ENCODE peak calls at places on chromosome 6, in six cellular contexts. One of them, this sample, is unnamed.
A peak's percentile ranks its signal among the peaks of the same experiment; 100 is the strongest.

GRCh38 chr6:153167026-153167891 is 36.2 kb upstream of the RGS17 start:
- DNase-seq in naive thymus-derived CD4-positive, alpha-beta T cell: no peak
- DNase-seq in Panc1: peak; percentile 81
- DNase-seq in CD8-positive, alpha-beta memory T cell: no peak
- DNase-seq in sigmoid colon: no peak
- DNase-seq in neural progenitor cell: no peak
- DNase-seq in this sample: no peak

GRCh38 chr6:128697392-128697689 is 176.9 kb upstream of the PTPRK start:
- DNase-seq in sigmoid colon: no peak
- DNase-seq in naive thymus-derived CD4-positive, alpha-beta T cell: no peak
- DNase-seq in CD8-positive, alpha-beta memory T cell: no peak
- DNase-seq in neural progenitor cell: no peak
- DNase-seq in Panc1: no peak
- DNase-seq in this sample: no peak

GRCh38 chr6:37777272-37777736 is 42.2 kb upstream of the ZFAND3 start:
- DNase-seq in Panc1: no peak
- DNase-seq in sigmoid colon: no peak
- DNase-seq in CD8-positive, alpha-beta memory T cell: no peak
- DNase-seq in neural progenitor cell: no peak
- DNase-seq in naive thymus-derived CD4-positive, alpha-beta T cell: no peak
- DNase-seq in this sample: no peak

GRCh38 chr6:118864330-118865166 is 29.4 kb upstream of the ASF1A start:
- DNase-seq in Panc1: no peak
- DNase-seq in naive thymus-derived CD4-positive, alpha-beta T cell: no peak
- DNase-seq in neural progenitor cell: no peak
- DNase-seq in sigmoid colon: no peak
- DNase-seq in CD8-positive, alpha-beta memory T cell: peak; percentile 12
- DNase-seq in this sample: no peak

GRCh38 chr6:160891690-160892089 is 99.9 kb upstream of the MAP3K4 start:
- DNase-seq in naive thymus-derived CD4-positive, alpha-beta T cell: no peak
- DNase-seq in CD8-positive, alpha-beta memory T cell: no peak
- DNase-seq in Panc1: no peak
- DNase-seq in sigmoid colon: no peak
- DNase-seq in neural progenitor cell: no peak
- DNase-seq in this sample: no peak

GRCh38 chr6:108841377-108841855 is 6.8 kb upstream of the ARMC2 start:
- DNase-seq in Panc1: no peak
- DNase-seq in naive thymus-derived CD4-positive, alpha-beta T cell: no peak
- DNase-seq in neural progenitor cell: no peak
- DNase-seq in sigmoid colon: no peak
- DNase-seq in CD8-positive, alpha-beta memory T cell: no peak
- DNase-seq in this sample: no peak

GRCh38 chr6:66897576-66897975 is 1190.5 kb upstream of the EYS start:
- DNase-seq in sigmoid colon: no peak
- DNase-seq in CD8-positive, alpha-beta memory T cell: peak; percentile 1
- DNase-seq in neural progenitor cell: peak; percentile 20
- DNase-seq in naive thymus-derived CD4-positive, alpha-beta T cell: no peak
- DNase-seq in Panc1: no peak
- DNase-seq in this sample: no peak

GRCh38 chr6:160115421-160115820 is 6.2 kb upstream of the SLC22A1 start:
- DNase-seq in neural progenitor cell: no peak
- DNase-seq in CD8-positive, alpha-beta memory T cell: no peak
- DNase-seq in sigmoid colon: peak; percentile 54
- DNase-seq in Panc1: no peak
- DNase-seq in naive thymus-derived CD4-positive, alpha-beta T cell: no peak
- DNase-seq in this sample: no peak

GRCh38 chr6:34360556-34360955 is 31.9 kb downstream of the NUDT3 start:
- DNase-seq in CD8-positive, alpha-beta memory T cell: no peak
- DNase-seq in sigmoid colon: no peak
- DNase-seq in naive thymus-derived CD4-positive, alpha-beta T cell: no peak
- DNase-seq in neural progenitor cell: no peak
- DNase-seq in Panc1: no peak
- DNase-seq in this sample: no peak

GRCh38 chr6:52364480-52365166 is 2.7 kb downstream of the PAQR8 start:
- DNase-seq in sigmoid colon: no peak
- DNase-seq in neural progenitor cell: no peak
- DNase-seq in Panc1: no peak
- DNase-seq in CD8-positive, alpha-beta memory T cell: no peak
- DNase-seq in naive thymus-derived CD4-positive, alpha-beta T cell: no peak
- DNase-seq in this sample: no peak

GRCh38 chr6:119347466-119348307 is 1.9 kb downstream of the MAN1A1 start:
- DNase-seq in neural progenitor cell: no peak
- DNase-seq in naive thymus-derived CD4-positive, alpha-beta T cell: peak; percentile 18
- DNase-seq in Panc1: no peak
- DNase-seq in CD8-positive, alpha-beta memory T cell: peak; percentile 12
- DNase-seq in sigmoid colon: peak; percentile 76
- DNase-seq in this sample: peak; percentile 60

GRCh38 chr6:43123691-43124314 is 47.3 kb upstream of the SRF start:
- DNase-seq in sigmoid colon: no peak
- DNase-seq in naive thymus-derived CD4-positive, alpha-beta T cell: no peak
- DNase-seq in CD8-positive, alpha-beta memory T cell: no peak
- DNase-seq in Panc1: no peak
- DNase-seq in neural progenitor cell: no peak
- DNase-seq in this sample: no peak

GRCh38 chr6:52376763-52377162 is 14.8 kb downstream of the PAQR8 start:
- DNase-seq in naive thymus-derived CD4-positive, alpha-beta T cell: no peak
- DNase-seq in neural progenitor cell: no peak
- DNase-seq in Panc1: no peak
- DNase-seq in sigmoid colon: no peak
- DNase-seq in CD8-positive, alpha-beta memory T cell: no peak
- DNase-seq in this sample: no peak

GRCh38 chr6:74466572-74466971 is 739.3 kb downstream of the COL12A1 start:
- DNase-seq in Panc1: no peak
- DNase-seq in sigmoid colon: no peak
- DNase-seq in neural progenitor cell: no peak
- DNase-seq in CD8-positive, alpha-beta memory T cell: no peak
- DNase-seq in naive thymus-derived CD4-positive, alpha-beta T cell: no peak
- DNase-seq in this sample: no peak

GRCh38 chr6:2914318-2914660 is 11.2 kb upstream of the SERPINB9 start:
- DNase-seq in neural progenitor cell: no peak
- DNase-seq in sigmoid colon: no peak
- DNase-seq in CD8-positive, alpha-beta memory T cell: no peak
- DNase-seq in naive thymus-derived CD4-positive, alpha-beta T cell: no peak
- DNase-seq in Panc1: no peak
- DNase-seq in this sample: peak; percentile 16

GRCh38 chr6:161200610-161201201 is 73.2 kb downstream of the AGPAT4 start:
- DNase-seq in naive thymus-derived CD4-positive, alpha-beta T cell: no peak
- DNase-seq in CD8-positive, alpha-beta memory T cell: no peak
- DNase-seq in neural progenitor cell: no peak
- DNase-seq in Panc1: no peak
- DNase-seq in sigmoid colon: no peak
- DNase-seq in this sample: no peak

GRCh38 chr6:90610671-90611542 is 24.0 kb upstream of the MAP3K7 start:
- DNase-seq in CD8-positive, alpha-beta memory T cell: peak; percentile 23
- DNase-seq in neural progenitor cell: peak; percentile 66
- DNase-seq in sigmoid colon: peak; percentile 66
- DNase-seq in Panc1: no peak
- DNase-seq in naive thymus-derived CD4-positive, alpha-beta T cell: no peak
- DNase-seq in this sample: no peak

GRCh38 chr6:161272600-161273355 is 1.1 kb downstream of the AGPAT4 start:
- DNase-seq in neural progenitor cell: peak; percentile 80
- DNase-seq in sigmoid colon: peak; percentile 17
- DNase-seq in Panc1: no peak
- DNase-seq in naive thymus-derived CD4-positive, alpha-beta T cell: no peak
- DNase-seq in CD8-positive, alpha-beta memory T cell: no peak
- DNase-seq in this sample: no peak

GRCh38 chr6:154243793-154244768 is 112.5 kb downstream of the IPCEF1 start:
- DNase-seq in naive thymus-derived CD4-positive, alpha-beta T cell: no peak
- DNase-seq in neural progenitor cell: peak; percentile 14
- DNase-seq in Panc1: no peak
- DNase-seq in sigmoid colon: no peak
- DNase-seq in CD8-positive, alpha-beta memory T cell: no peak
- DNase-seq in this sample: no peak

GRCh38 chr6:50457351-50457750 is 256.0 kb upstream of the TFAP2D start:
- DNase-seq in Panc1: no peak
- DNase-seq in neural progenitor cell: no peak
- DNase-seq in sigmoid colon: no peak
- DNase-seq in CD8-positive, alpha-beta memory T cell: no peak
- DNase-seq in naive thymus-derived CD4-positive, alpha-beta T cell: no peak
- DNase-seq in this sample: no peak

GRCh38 chr6:127121637-127121960 is 3.1 kb downstream of the RSPO3 start:
- DNase-seq in CD8-positive, alpha-beta memory T cell: no peak
- DNase-seq in sigmoid colon: no peak
- DNase-seq in neural progenitor cell: no peak
- DNase-seq in Panc1: no peak
- DNase-seq in naive thymus-derived CD4-positive, alpha-beta T cell: no peak
- DNase-seq in this sample: no peak

GRCh38 chr6:148379966-148380653 is 37.5 kb downstream of the SASH1 start:
- DNase-seq in naive thymus-derived CD4-positive, alpha-beta T cell: no peak
- DNase-seq in sigmoid colon: no peak
- DNase-seq in neural progenitor cell: no peak
- DNase-seq in Panc1: no peak
- DNase-seq in CD8-positive, alpha-beta memory T cell: no peak
- DNase-seq in this sample: no peak

GRCh38 chr6:81700414-81700813 is 52.1 kb downstream of the TENT5A start:
- DNase-seq in sigmoid colon: no peak
- DNase-seq in naive thymus-derived CD4-positive, alpha-beta T cell: no peak
- DNase-seq in CD8-positive, alpha-beta memory T cell: no peak
- DNase-seq in Panc1: no peak
- DNase-seq in neural progenitor cell: no peak
- DNase-seq in this sample: no peak

GRCh38 chr6:16320533-16321340 is 82.3 kb downstream of the GMPR start:
- DNase-seq in Panc1: no peak
- DNase-seq in sigmoid colon: no peak
- DNase-seq in CD8-positive, alpha-beta memory T cell: no peak
- DNase-seq in naive thymus-derived CD4-positive, alpha-beta T cell: peak; percentile 19
- DNase-seq in neural progenitor cell: no peak
- DNase-seq in this sample: no peak

GRCh38 chr6:25263602-25264001 is 15.6 kb upstream of the CARMIL1 start:
- DNase-seq in sigmoid colon: no peak
- DNase-seq in neural progenitor cell: no peak
- DNase-seq in naive thymus-derived CD4-positive, alpha-beta T cell: no peak
- DNase-seq in CD8-positive, alpha-beta memory T cell: no peak
- DNase-seq in Panc1: no peak
- DNase-seq in this sample: no peak

GRCh38 chr6:84220809-84221409 is 6.5 kb downstream of the CEP162 start:
- DNase-seq in sigmoid colon: no peak
- DNase-seq in neural progenitor cell: peak; percentile 15
- DNase-seq in naive thymus-derived CD4-positive, alpha-beta T cell: no peak
- DNase-seq in Panc1: no peak
- DNase-seq in CD8-positive, alpha-beta memory T cell: no peak
- DNase-seq in this sample: no peak

GRCh38 chr6:137923866-137924616 is 57.0 kb downstream of the TNFAIP3 start:
- DNase-seq in CD8-positive, alpha-beta memory T cell: no peak
- DNase-seq in Panc1: no peak
- DNase-seq in sigmoid colon: no peak
- DNase-seq in naive thymus-derived CD4-positive, alpha-beta T cell: no peak
- DNase-seq in neural progenitor cell: no peak
- DNase-seq in this sample: no peak

GRCh38 chr6:122962196-122962595 is 33.8 kb upstream of the CLVS2 start:
- DNase-seq in CD8-positive, alpha-beta memory T cell: no peak
- DNase-seq in naive thymus-derived CD4-positive, alpha-beta T cell: no peak
- DNase-seq in Panc1: no peak
- DNase-seq in neural progenitor cell: no peak
- DNase-seq in sigmoid colon: no peak
- DNase-seq in this sample: no peak
- H3K9me3 ChIP-seq in CD8-positive, alpha-beta memory T cell: no peaks in the 10 kb centered on the region
- H3K9me3 ChIP-seq in naive thymus-derived CD4-positive, alpha-beta T cell: no peaks in the 10 kb centered on the region
- H3K9me3 ChIP-seq in Panc1: no peaks in the 10 kb centered on the region
- H3K9me3 ChIP-seq in neural progenitor cell: no peaks in the 10 kb centered on the region
- H3K9me3 ChIP-seq in sigmoid colon: peaks cover 9% of the 10 kb centered on the region
- H3K9me3 ChIP-seq in this sample: no peaks in the 10 kb centered on the region

DNA sequence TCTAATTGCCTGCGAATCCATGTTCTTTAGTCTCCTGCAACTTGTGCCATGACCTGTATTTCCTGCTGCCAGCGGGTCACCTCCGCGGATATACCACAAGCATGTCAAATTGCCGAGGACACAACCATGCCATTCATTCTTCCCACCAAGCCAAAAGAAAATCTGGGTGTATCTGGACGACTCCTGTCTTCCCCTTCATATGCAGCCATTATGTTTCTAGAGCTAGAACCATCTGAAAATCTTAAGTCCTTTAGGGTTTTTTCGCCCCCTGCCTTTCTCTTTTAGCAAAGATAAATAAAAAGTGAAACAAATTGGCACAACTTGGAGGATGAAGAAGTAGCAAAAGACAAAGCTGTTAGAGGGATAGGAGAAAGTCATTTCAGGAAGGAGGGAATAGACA is 242.6 kb downstream of the ARID1B start:
- DNase-seq in neural progenitor cell: no peak
- DNase-seq in CD8-positive, alpha-beta memory T cell: peak; percentile 15
- DNase-seq in sigmoid colon: no peak
- DNase-seq in naive thymus-derived CD4-positive, alpha-beta T cell: peak; percentile 24
- DNase-seq in Panc1: no peak
- DNase-seq in this sample: no peak
- H3K4me3 ChIP-seq in neural progenitor cell: no peak overlapping the region
- H3K4me3 ChIP-seq in CD8-positive, alpha-beta memory T cell: no peak overlapping the region
- H3K4me3 ChIP-seq in sigmoid colon: no peak overlapping the region
- H3K4me3 ChIP-seq in naive thymus-derived CD4-positive, alpha-beta T cell: peak overlapping the region; percentile 11
- H3K4me3 ChIP-seq in Panc1: peak overlapping the region; percentile 13
- H3K4me3 ChIP-seq in this sample: no peak overlapping the region

DNA sequence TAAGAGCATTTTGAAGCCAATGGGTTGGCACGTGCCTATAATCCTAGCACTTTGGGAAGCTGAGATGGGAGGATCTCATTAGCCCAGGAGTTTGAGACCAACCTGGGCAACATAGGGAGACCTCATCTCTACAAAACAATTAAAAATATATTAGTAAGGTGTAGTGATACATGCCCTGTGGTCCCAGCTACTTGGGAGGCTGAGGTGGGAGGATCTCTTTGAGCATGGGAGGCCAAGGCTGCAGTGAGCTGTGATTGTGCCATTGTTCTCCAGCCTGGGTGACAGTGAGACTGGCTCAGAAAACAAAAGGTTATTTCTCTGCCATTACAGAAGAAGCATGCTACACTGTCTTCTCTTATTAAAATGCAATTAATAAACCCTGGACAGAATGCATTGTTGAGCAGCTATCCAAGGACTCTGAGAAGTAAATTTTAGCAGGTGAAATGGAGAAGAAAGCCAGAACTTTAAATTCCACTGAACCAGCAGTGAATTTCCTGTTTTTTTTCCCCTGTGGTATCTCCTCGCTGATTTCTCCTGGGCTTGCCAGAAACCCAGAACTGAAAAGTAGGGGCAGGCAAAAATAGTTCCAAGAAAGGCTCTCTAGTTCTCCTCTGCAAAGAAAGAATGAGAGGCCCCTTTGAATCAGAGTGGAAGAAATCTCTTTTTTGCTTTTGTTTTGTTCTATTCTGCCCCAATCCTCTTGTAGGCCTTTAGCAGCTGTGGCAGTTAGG is 8.4 kb downstream of the AMD1 start:
- DNase-seq in neural progenitor cell: no peak
- DNase-seq in CD8-positive, alpha-beta memory T cell: no peak
- DNase-seq in sigmoid colon: no peak
- DNase-seq in Panc1: no peak
- DNase-seq in naive thymus-derived CD4-positive, alpha-beta T cell: no peak
- DNase-seq in this sample: no peak
- H3K4me1 ChIP-seq in neural progenitor cell: peaks cover 20% of the 10 kb centered on the region
- H3K4me1 ChIP-seq in CD8-positive, alpha-beta memory T cell: peaks cover 87% of the 10 kb centered on the region
- H3K4me1 ChIP-seq in sigmoid colon: peaks cover 69% of the 10 kb centered on the region
- H3K4me1 ChIP-seq in Panc1: peaks cover 60% of the 10 kb centered on the region
- H3K4me1 ChIP-seq in naive thymus-derived CD4-positive, alpha-beta T cell: peaks cover 63% of the 10 kb centered on the region
- H3K4me1 ChIP-seq in this sample: peaks cover 26% of the 10 kb centered on the region

DNA sequence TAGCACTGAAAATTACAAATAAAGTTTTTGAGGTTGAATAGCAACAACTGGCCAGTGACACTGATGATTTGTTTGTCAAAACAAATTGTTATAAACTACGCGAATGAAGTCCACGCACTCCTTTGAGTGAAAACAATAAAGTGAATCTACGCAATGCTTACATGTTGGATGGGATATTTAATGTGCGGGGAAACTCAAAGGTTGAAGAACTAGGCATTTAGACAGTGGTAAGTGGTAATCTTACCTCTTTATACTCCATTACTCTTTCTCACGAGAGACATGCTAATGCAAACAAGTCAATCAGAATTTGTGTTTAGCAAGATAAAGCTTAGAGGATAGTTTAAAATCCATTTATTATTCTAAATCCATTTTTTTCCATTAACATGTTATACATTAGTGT is 606.4 kb downstream of the KHDRBS2 start:
- DNase-seq in neural progenitor cell: no peak
- DNase-seq in Panc1: no peak
- DNase-seq in CD8-positive, alpha-beta memory T cell: no peak
- DNase-seq in naive thymus-derived CD4-positive, alpha-beta T cell: no peak
- DNase-seq in sigmoid colon: no peak
- DNase-seq in this sample: no peak
- H3K9me3 ChIP-seq in neural progenitor cell: no peaks in the 10 kb centered on the region
- H3K9me3 ChIP-seq in Panc1: peaks cover 6% of the 10 kb centered on the region
- H3K9me3 ChIP-seq in CD8-positive, alpha-beta memory T cell: no peaks in the 10 kb centered on the region
- H3K9me3 ChIP-seq in naive thymus-derived CD4-positive, alpha-beta T cell: peaks cover 4% of the 10 kb centered on the region
- H3K9me3 ChIP-seq in sigmoid colon: no peaks in the 10 kb centered on the region
- H3K9me3 ChIP-seq in this sample: peaks cover 2% of the 10 kb centered on the region

This sample was measured in lung.